ENCODE peak calls at places on chromosome 14, in ten cellular contexts. S, K, O, X, Y, E, W, L, Q and D are unnamed samples.

GRCh38 chr14:92121207-92121669 is 268 bp downstream of the NDUFB1 start:
- DNase-seq in Q (no peak), K (no peak), Y (no peak), X (no peak), E (no peak), L (no peak), O (peak), W (no peak), S (peak), D (no peak)

GRCh38 chr14:101474563-101475467 is 86.5 kb upstream of the DIO3 start:
- DNase-seq in S (no peak), Q (no peak), O (no peak), Y (no peak), L (no peak), X (peak), E (no peak), W (peak), K (no peak), D (peak)

GRCh38 chr14:22221508-22221907 is 367.5 kb downstream of the DAD1 start:
- DNase-seq in K (no peak), S (peak), E (peak), Q (no peak), W (no peak), Y (no peak), X (no peak), O (no peak), L (no peak), D (no peak)

GRCh38 chr14:69387311-69387710 is 10.8 kb downstream of the ERH start:
- DNase-seq in S (no peak), Q (no peak), E (no peak), Y (no peak), K (no peak), X (no peak), L (no peak), O (no peak), W (no peak), D (no peak)

GRCh38 chr14:33402604-33403003 is 463.9 kb downstream of the NPAS3 start:
- DNase-seq in E (no peak), W (no peak), X (no peak), L (no peak), O (no peak), Y (no peak), K (no peak), Q (no peak), S (no peak), D (no peak)

GRCh38 chr14:43005807-43006206 is 1399.1 kb downstream of the LRFN5 start:
- DNase-seq in L (no peak), K (no peak), W (no peak), X (no peak), O (no peak), E (no peak), S (no peak), Y (no peak), Q (no peak), D (no peak)

GRCh38 chr14:23930742-23931141 is 22.8 kb upstream of the DHRS4 start:
- DNase-seq in L (no peak), O (no peak), X (no peak), Y (no peak), S (peak), K (no peak), Q (no peak), W (no peak), E (no peak), D (no peak)

GRCh38 chr14:103385994-103386491 is 828 bp downstream of the MARK3 start:
- DNase-seq in S (no peak), L (peak), O (peak), X (peak), K (no peak), Q (peak), E (no peak), W (peak), Y (peak), D (no peak)

GRCh38 chr14:53458368-53458814 is 305.3 kb upstream of the DDHD1 start:
- DNase-seq in L (no peak), Y (no peak), Q (no peak), W (no peak), S (peak), X (no peak), O (no peak), K (no peak), E (peak), D (no peak)

GRCh38 chr14:105484069-105484996 is 2.4 kb upstream of the CRIP1 start:
- DNase-seq in L (peak), S (peak), X (peak), Y (no peak), Q (no peak), O (no peak), K (no peak), E (no peak), W (no peak), D (no peak)

GRCh38 chr14:62143235-62143634 is 381.0 kb downstream of the SNAPC1 start:
- DNase-seq in Y (no peak), X (no peak), O (no peak), W (no peak), E (no peak), L (no peak), K (no peak), Q (no peak), S (peak), D (no peak)

GRCh38 chr14:68405959-68406358 is 386.9 kb downstream of the ZFP36L1 start:
- DNase-seq in S (peak), E (no peak), X (no peak), O (no peak), K (no peak), L (no peak), W (no peak), Q (no peak), Y (no peak), D (no peak)